ENCODE peak calls at places on chromosomes 12 and 14, in four cellular contexts. W, S, C and E are unnamed samples. For H3K9me3 and H3K4me1, the result is how much of the 10 kb centered on the place peaks cover.

GRCh38 chr12:44031472-44032185 is 195.7 kb downstream of the TMEM117 start:
- DNase-seq in C (no peak), W (no peak), S (no peak), E (no peak)

GRCh38 chr12:62466018-62466595 is 519 bp upstream of the MON2 start:
- DNase-seq in W (peak), S (no peak), C (no peak), E (no peak)

GRCh38 chr12:29537292-29537691 is 39.8 kb upstream of the OVCH1 start:
- DNase-seq in W (no peak), S (no peak), C (no peak), E (no peak)

GRCh38 chr14:103699261-103699661 is 16.0 kb downstream of the XRCC3 start:
- DNase-seq in C (no peak), S (no peak), W (no peak), E (no peak)

GRCh38 chr14:104881369-104881979 is 16.4 kb downstream of the CEP170B start:
- DNase-seq in S (no peak), W (peak), C (no peak), E (no peak)

GRCh38 chr14:98167253-98167652 is 1104.7 kb downstream of the BCL11B start:
- DNase-seq in S (no peak), C (no peak), W (no peak), E (no peak)

GRCh38 chr12:3416670-3417069 is 74.3 kb upstream of the PRMT8 start:
- DNase-seq in C (no peak), W (no peak), S (no peak), E (no peak)

GRCh38 chr14:88004637-88005036 is 298 bp upstream of the GPR65 start:
- DNase-seq in C (no peak), W (no peak), S (no peak), E (no peak)

GRCh38 chr14:21091784-21092146 is 6.7 kb downstream of the ZNF219 start:
- DNase-seq in C (no peak), S (no peak), W (no peak), E (no peak)

GRCh38 chr14:96702831-96703230 is 94.4 kb upstream of the VRK1 start:
- DNase-seq in W (no peak), S (no peak), C (no peak), E (no peak)

GRCh38 chr12:92543359-92543758 is 159.4 kb upstream of the PLEKHG7 start:
- DNase-seq in C (no peak), S (no peak), W (no peak), E (no peak)

GRCh38 chr12:130476451-130476850 is 138.8 kb downstream of the PIWIL1 start:
- DNase-seq in C (no peak), W (no peak), S (no peak), E (peak)

GRCh38 chr14:52080817-52081755 is 12.2 kb upstream of the NID2 start:
- DNase-seq in S (peak), W (no peak), C (no peak), E (no peak)

GRCh38 chr12:118055865-118056773 is 4.9 kb downstream of the WSB2 start:
- DNase-seq in C (no peak), W (no peak), S (no peak), E (no peak)

GRCh38 chr12:122946690-122947271 is 19.5 kb downstream of the ABCB9 start:
- DNase-seq in C (peak), W (no peak), S (peak), E (peak)

GRCh38 chr14:88929656-88930436 is 105.4 kb downstream of the TTC8 start:
- DNase-seq in S (no peak), C (no peak), W (no peak), E (no peak)

GRCh38 chr12:99138397-99138796 is 493.3 kb downstream of the APAF1 start:
- DNase-seq in W (no peak), S (no peak), C (no peak), E (no peak)

GRCh38 chr12:106769078-106769477 is 5.4 kb upstream of the RIC8B start:
- DNase-seq in W (no peak), S (no peak), C (no peak), E (no peak)

GRCh38 chr12:120066341-120066740 is 50.2 kb downstream of the RAB35 start:
- DNase-seq in S (no peak), W (no peak), C (no peak), E (no peak)

GRCh38 chr12:113788020-113788856 is 177.9 kb downstream of the RBM19 start:
- DNase-seq in W (no peak), S (no peak), C (no peak), E (no peak)

GRCh38 chr12:85182699-85183098 is 97.3 kb upstream of the ALX1 start:
- DNase-seq in W (no peak), C (no peak), S (no peak), E (no peak)

GRCh38 chr12:47718531-47718930 is 6.8 kb downstream of the ENDOU start:
- DNase-seq in C (no peak), S (no peak), W (no peak), E (no peak)

GRCh38 chr14:99166506-99166905 is 105.5 kb downstream of the BCL11B start:
- DNase-seq in C (peak), S (no peak), W (no peak), E (no peak)

GRCh38 chr14:53331247-53331646 is 178.1 kb upstream of the DDHD1 start:
- DNase-seq in W (no peak), S (no peak), C (no peak), E (no peak)
- H3K27ac ChIP-seq in W (no peak), S (no peak), C (no peak), E (no peak)

DNA sequence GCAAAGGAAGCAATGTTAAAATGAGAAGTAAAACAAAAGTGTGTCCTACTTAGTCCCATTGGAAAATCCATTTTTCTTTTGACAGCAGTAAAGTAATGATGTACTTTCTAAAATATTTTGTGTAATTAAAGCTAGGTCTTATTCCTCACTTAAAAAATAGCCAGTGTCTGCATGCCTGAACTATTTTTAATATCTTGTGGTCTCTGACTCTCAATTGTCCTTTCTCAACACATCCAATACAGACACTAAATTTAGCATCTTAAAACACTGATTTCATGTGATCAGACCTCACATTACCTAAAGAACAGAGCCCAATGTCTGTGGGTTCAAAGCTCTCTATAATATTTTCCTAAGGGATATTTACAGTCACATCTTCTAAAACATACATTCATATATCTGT is 108.0 kb downstream of the DERA start:
- DNase-seq in W (no peak), C (no peak), S (no peak), E (no peak)
- H3K9me3 ChIP-seq in W (under half), C (under half), S (under half), E (under half)

GRCh38 chr12:124383028-124383427 is 88.1 kb downstream of the RFLNA start:
- DNase-seq in W (no peak), C (no peak), S (no peak), E (no peak)
- H3K4me1 ChIP-seq in W (under half), C (half or more), S (under half), E (half or more)

GRCh38 chr12:49261726-49262125 is 3.2 kb upstream of the TUBA1C start:
- DNase-seq in S (no peak), C (no peak), W (no peak), E (no peak)

GRCh38 chr12:49260831-49261363 is 4.0 kb upstream of the TUBA1C start:
- DNase-seq in C (no peak), S (no peak), W (no peak), E (no peak)

GRCh38 chr12:49263400-49263763 is 1.5 kb upstream of the TUBA1C start:
- DNase-seq in W (no peak), S (no peak), C (no peak), E (no peak)

GRCh38 chr12:49264873-49265792 is at the start of gene TUBA1C:
- DNase-seq in W (peak), C (peak), S (peak), E (peak)

DNA sequence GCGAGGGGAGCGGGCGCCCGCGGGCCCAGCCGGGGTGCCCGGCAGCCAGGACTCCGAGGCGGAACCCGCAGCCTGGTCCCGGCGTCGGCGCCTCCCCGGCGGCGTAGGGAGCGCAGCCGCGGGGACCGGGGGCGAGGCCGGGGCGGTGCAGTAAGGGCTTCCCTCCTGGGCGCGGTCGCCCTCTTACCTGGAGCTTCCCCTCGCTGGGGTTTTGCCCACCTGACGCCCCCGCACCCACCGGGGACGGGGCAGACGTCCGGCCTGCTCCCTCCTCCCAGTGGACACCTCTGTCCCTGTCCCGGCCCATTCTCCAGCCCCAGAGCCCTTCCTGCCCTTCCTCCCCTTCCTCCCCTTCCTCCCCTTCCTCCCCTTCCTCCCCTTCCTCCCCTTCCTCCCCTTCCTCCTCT is 413 bp upstream of the TUBA1C start:
- DNase-seq in S (no peak), W (no peak), C (peak), E (no peak)
- H3K27ac ChIP-seq in S (peak), W (peak), C (peak), E (peak)

GRCh38 chr12:127025545-127025944 is 1241.4 kb upstream of the TMEM132C start:
- DNase-seq in C (no peak), S (no peak), W (no peak), E (no peak)
- H3K9me3 ChIP-seq in C (under half), S (under half), W (under half), E (under half)

DNA sequence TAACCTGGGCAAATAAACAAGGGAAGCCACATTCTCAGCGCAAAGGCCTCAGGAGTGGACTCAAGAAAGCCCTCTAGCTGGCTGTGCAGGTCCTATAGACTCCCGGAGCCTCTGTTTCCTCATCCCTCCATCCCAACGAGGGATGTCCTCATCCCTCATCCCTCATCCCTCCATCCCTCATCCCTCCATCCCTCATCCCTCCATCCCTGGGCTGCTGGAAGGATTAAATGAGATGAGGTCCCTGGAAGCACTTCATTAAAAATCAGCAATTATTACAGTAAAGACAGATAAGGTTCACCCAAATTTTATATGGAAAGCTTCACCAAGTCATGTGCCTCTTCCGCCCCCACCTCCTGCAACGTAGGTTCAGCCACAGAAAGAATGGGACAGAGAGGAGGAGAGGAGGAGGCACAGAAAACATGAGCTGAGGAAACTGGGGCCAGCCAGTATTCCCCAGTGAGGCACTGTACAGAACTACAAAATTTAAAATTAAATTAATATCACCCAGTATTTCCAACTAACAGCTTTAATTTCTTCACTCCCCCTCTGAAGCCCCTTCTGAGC is 4.8 kb downstream of the ITPK1 start:
- DNase-seq in W (no peak), C (no peak), S (no peak), E (no peak)
- H3K4me1 ChIP-seq in W (under half), C (under half), S (under half), E (under half)

GRCh38 chr12:94262228-94263010 is 114.0 kb downstream of the PLXNC1 start:
- DNase-seq in C (peak), W (peak), S (peak), E (no peak)
- H3K27ac ChIP-seq in C (peak), W (peak), S (peak), E (no peak)